ENCODE peak calls at places on chromosomes 1 and 21, in five cellular contexts. C is upper lobe of left lung, Q is breast epithelium, Y is sigmoid colon, A is endothelial cell of umbilical vein. F is an unnamed sample.

GRCh38 chr21:38363684-38364083 is 106.9 kb downstream of the KCNJ15 start:
- DNase-seq in C (no peak), Q (no peak), Y (no peak), A (no peak), F (no peak)

GRCh38 chr1:64933296-64934070 is 32.9 kb downstream of the JAK1 start:
- DNase-seq in C (no peak), Q (peak), Y (peak), A (peak), F (no peak)

GRCh38 chr1:244896550-244896949 is 32.2 kb upstream of the HNRNPU start:
- DNase-seq in C (no peak), Q (no peak), Y (no peak), A (peak), F (no peak)

GRCh38 chr1:8155528-8156186 is 129.5 kb upstream of the ERRFI1 start:
- DNase-seq in C (no peak), Q (no peak), Y (no peak), A (no peak), F (peak)

GRCh38 chr1:76668046-76668445 is 199.2 kb upstream of the ST6GALNAC5 start:
- DNase-seq in C (no peak), Q (no peak), Y (no peak), A (peak), F (no peak)

GRCh38 chr1:11746795-11747487 is 11.0 kb downstream of the AGTRAP start:
- DNase-seq in C (no peak), Q (no peak), Y (no peak), A (no peak), F (peak)

GRCh38 chr1:54475357-54476230 is 69.4 kb upstream of the SSBP3 start:
- DNase-seq in C (no peak), Q (no peak), Y (no peak), A (no peak), F (no peak)

GRCh38 chr1:231053493-231054162 is 13.6 kb upstream of the FAM89A start:
- DNase-seq in C (no peak), Q (no peak), Y (no peak), A (peak), F (peak)

GRCh38 chr1:242811092-242811840 is 286.8 kb upstream of the PLD5 start:
- DNase-seq in C (no peak), Q (no peak), Y (no peak), A (no peak), F (no peak)

GRCh38 chr1:172653015-172653709 is 5.7 kb upstream of the FASLG start:
- DNase-seq in C (no peak), Q (no peak), Y (no peak), A (no peak), F (no peak)

GRCh38 chr21:28150778-28151177 is 841.9 kb downstream of the LTN1 start:
- DNase-seq in C (no peak), Q (no peak), Y (no peak), A (no peak), F (no peak)

GRCh38 chr21:20377250-20377649 is 621.0 kb upstream of the NCAM2 start:
- DNase-seq in C (no peak), Q (no peak), Y (no peak), A (no peak), F (no peak)

GRCh38 chr1:202576816-202577215 is 133.4 kb downstream of the SYT2 start:
- DNase-seq in C (no peak), Q (peak), Y (no peak), A (peak), F (no peak)

GRCh38 chr1:17765444-17766411 is 10.6 kb downstream of the ACTL8 start:
- DNase-seq in C (no peak), Q (no peak), Y (no peak), A (no peak), F (no peak)

GRCh38 chr1:23188434-23188884 is 19.8 kb upstream of the LUZP1 start:
- DNase-seq in C (no peak), Q (no peak), Y (no peak), A (no peak), F (no peak)

GRCh38 chr1:43947890-43948437 is 1.2 kb downstream of the IPO13 start:
- DNase-seq in C (no peak), Q (no peak), Y (no peak), A (peak), F (no peak)

GRCh38 chr1:30104551-30104950 is 618.8 kb downstream of the MATN1 start:
- DNase-seq in C (no peak), Q (no peak), Y (no peak), A (no peak), F (no peak)

GRCh38 chr1:164366014-164366413 is 193.0 kb upstream of the PBX1 start:
- DNase-seq in C (no peak), Q (no peak), Y (no peak), A (no peak), F (no peak)

GRCh38 chr21:32690085-32690484 is 37.7 kb downstream of the SYNJ1 start:
- DNase-seq in C (no peak), Q (no peak), Y (no peak), A (no peak), F (no peak)

GRCh38 chr1:89724369-89725015 is 91.6 kb downstream of the LRRC8C start:
- DNase-seq in C (no peak), Q (no peak), Y (no peak), A (peak), F (no peak)

DNA sequence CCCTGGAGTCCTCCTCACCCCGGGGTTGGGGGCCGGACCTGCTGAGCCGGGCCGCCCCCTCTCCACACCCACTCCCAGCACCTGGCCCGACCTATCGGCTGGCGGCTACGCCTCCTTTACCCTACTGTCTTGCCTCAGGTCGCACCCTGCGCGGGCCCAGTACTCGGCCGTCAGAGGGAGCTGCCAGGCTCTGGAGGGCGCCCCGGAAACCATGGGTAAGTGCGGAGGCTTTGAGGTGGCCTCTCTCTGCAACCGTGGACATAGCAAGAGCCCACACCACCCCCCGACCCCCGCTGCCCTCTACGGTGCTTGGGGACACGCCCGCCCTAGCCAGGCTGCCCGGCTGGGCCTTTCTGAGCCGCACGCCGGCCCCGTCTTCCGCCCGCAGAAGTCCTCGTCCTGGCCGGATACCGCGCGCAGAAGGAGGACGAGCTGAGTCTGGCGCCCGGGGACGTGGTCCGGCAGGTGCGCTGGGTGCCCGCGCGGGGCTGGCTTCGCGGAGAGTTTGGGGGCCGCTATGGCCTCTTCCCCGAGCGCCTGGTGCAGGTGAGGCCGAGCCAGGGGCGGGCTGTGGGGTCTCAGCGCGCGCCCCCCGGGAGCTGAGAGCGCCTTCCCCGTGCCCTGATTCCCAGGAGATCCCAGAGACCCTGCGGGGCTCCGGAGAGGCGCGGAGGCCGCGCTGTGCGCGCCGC is at the start of gene SH3D21:
- DNase-seq in C (peak), Q (peak), Y (peak), A (peak), F (peak)
- TF ChIP-seq POLR2A in C (no peak), Q (no peak), Y (peak), A (no peak), F (no peak)

DNA sequence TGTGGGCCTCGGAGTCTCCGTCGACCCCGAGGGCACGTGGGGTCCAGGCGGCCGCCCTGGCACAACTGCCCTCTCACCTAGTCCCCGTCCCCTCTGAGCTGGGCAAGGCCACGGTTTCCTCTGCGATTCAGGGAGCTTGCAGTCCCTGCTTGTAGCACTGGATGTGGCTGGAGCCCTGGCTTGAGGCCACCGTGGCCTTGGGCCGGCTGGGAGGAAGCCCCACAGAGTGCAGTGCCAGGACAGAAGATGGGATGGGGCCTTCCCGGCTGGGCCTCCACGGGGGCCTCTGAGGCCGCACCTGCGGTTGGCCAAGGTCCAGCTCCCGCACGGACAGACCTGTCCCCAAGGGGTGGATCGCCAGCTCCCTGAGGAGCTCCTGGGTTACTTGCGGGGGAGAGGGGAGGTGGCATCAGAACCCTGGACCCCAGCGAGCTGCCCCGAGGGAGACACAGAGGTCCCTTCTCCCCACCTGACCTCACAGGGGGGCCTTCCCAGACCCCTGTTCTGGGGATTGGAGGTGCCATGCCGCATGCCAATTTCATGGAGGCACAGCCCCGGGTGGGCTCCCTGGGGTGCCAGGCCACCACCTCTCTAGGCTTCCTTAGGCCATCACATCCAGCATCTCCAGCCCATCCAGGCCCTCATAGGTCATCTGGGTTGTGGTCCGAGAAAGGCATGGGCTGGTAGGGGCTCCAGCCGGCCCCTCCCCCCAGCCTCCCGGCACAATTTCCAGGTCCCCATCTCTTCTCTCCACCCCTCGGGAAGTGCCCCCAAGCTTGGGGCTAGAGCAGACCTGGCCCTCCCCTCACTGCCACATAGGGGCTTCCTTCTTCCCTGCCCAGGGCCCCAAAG is 80.8 kb downstream of the MORN1 start:
- DNase-seq in C (peak), Q (no peak), Y (peak), A (no peak), F (no peak)
- H3K27ac ChIP-seq in C (peak), Q (peak), Y (peak), A (no peak), F (peak)

GRCh38 chr1:6471969-6472368 is 6.0 kb upstream of the TNFRSF25 start:
- DNase-seq in C (no peak), Q (peak), Y (no peak), A (no peak), F (peak)
- TF ChIP-seq POLR2AphosphoS5 in C (no peak), Q (no peak), Y (no peak), A (no peak), F (no peak)

GRCh38 chr1:235074335-235075120 is 54.1 kb downstream of the TOMM20 start:
- DNase-seq in C (no peak), Q (peak), Y (peak), A (peak), F (peak)

GRCh38 chr1:235073968-235074334 is 54.7 kb downstream of the TOMM20 start:
- DNase-seq in C (peak), Q (peak), Y (no peak), A (no peak), F (peak)

GRCh38 chr1:235072096-235072495 is 56.5 kb downstream of the TOMM20 start:
- DNase-seq in C (no peak), Q (no peak), Y (no peak), A (no peak), F (no peak)

GRCh38 chr1:235075121-235075954 is 53.3 kb downstream of the TOMM20 start:
- DNase-seq in C (no peak), Q (peak), Y (peak), A (peak), F (peak)

DNA sequence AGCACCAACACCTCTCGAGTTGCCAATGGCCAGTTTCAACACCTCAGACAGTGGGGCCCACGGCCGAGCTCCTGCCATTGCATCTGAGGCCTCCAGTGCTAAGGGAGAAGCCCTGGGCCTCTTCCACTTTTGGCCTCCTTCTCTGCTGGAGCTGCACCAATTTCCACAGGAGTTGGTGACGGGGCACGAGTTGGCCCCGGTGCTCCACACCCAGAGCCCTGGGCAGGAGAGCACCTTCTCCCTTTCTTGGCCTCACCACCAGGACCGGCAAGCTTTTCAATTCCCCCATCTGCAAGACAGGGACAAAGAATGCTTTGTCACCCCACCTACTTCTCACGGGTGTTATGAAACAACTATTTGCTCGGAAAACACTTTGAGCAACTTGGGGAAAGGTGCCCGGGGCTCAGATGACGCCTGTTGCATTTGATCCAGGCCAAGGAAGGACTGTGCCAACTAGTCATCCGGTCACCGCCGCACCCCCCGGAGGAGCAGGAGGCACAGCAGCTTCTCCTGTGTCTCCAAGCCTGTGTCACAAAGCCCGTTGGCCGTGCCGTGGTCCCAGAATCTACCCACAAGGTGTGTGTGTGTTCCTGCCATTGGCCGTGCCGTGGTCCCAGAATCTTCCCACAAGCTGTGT is 55.2 kb downstream of the TOMM20 start:
- DNase-seq in C (peak), Q (peak), Y (no peak), A (no peak), F (peak)
- TF ChIP-seq POLR2A in C (no peak), Q (no peak), Y (no peak), A (no peak), F (no peak)

GRCh38 chr1:151546006-151546925 is 6.2 kb downstream of the TUFT1 start:
- DNase-seq in C (no peak), Q (no peak), Y (no peak), A (no peak), F (no peak)
- H3K27ac ChIP-seq in C (peak), Q (peak), Y (peak), A (no peak), F (peak)

DNA sequence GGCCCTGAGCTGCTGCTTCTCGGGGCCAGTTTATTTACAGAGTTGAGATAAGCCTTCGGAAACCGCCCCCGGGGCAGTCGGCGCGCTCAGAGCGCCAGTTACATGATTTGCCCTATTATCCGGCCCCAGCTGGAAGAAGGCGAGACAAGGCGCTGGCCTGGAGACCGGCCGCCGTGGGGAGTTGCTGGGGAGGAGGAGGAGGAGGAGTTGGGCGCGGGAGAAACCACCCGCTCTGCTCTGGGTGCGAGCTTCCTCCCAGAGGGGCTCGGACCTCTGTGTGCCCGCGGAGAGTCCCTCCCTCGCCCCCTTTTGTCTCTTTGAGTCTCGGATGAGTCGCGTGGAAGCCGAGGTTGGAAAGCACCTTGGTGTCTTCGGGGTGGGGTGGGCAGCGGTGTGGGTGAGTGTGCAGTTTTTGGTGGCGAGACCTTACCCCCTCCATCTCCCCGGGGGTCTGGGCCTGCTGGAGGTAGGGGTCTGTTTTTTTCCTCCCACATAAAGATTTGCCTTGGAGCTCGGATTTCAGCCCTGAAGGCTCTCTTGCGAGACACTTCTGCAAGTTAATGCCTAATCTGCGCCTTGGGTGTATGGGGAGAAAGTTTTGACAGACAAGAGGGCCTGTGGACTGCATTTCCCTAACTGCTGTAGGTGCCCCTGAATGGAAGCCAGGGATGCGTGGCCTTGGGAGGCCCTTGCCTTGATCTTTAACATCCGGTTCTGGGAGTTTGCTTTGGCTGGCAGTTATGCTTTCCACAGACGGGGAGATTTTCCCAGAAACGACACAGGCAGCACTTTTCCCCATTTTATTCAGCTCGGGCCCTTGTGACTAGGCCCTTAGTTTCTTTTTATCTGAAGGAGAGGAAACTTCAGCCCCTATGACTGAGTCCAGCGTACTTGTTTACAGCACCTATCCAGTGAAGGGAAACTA is 80.0 kb downstream of the NDUFS5 start:
- DNase-seq in C (no peak), Q (peak), Y (peak), A (peak), F (peak)
- TF ChIP-seq POLR2AphosphoS5 in C (no peak), Q (no peak), Y (no peak), A (peak), F (no peak)

DNA sequence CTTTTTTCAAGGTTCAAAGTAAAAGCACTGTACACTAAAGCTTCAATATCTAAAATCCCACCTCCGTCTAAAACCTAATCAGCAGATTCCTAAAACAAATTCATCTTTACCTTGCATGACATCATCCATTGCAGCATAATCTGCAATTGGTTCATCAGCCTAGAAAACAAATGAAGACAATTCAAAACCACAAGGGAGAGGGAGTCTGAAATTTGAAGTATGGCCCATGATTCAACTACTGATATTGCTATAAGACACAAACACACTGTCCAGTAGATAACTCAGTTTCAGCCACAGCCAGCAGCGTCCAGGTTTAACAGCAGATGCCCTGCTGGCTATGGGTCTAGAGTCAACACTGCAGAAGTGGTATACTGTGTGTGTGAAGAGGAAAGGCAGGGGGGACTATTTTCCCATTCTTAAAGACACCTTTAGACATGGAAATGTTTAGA is 17.9 kb upstream of the RAP1GAP start:
- DNase-seq in C (no peak), Q (no peak), Y (no peak), A (no peak), F (no peak)
- TF ChIP-seq POLR2A in C (no peak), Q (no peak), Y (no peak), A (no peak), F (no peak)

DNA sequence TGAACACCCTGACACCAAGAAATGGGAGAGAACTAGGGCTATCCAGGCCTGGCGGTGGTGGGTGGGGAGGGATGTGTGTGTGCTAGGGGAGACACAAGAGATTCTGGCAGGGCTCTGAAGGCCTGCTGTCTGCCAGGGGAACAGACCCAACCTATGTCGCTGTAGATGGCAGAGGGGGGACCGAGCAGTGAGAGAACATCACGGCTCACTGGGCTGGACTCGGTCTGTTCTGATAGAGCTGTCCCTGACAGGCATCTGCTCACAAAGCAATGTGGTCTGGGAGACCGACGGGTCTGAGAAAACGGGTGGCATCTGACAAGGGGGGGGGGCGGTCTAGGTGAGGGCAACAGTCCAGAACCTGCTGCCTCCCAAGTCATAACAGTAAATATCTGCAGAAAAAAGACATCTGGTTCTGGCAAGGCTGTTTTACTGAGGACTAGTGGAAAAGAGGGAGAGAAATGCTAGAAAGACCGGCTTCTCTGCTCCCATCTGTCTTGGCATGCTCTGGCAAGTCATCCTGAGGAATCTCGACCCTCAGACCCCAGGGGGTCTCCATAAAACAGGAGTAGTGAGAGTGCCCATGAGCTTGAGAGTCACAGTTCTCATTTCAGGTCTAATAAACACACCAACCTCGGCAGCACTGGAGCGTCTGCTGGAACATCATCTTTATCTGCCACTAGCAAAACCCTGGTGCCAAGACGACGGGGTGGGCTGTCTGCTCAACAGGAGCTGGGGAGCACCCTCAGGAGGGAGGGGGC is 36.5 kb downstream of the SLC66A1 start:
- DNase-seq in C (no peak), Q (no peak), Y (no peak), A (no peak), F (no peak)
- H3K27ac ChIP-seq in C (peak), Q (no peak), Y (peak), A (no peak), F (peak)